ENCODE peak calls at places on chromosomes 11 and 22, in eight cellular contexts. Y is cardiac muscle cell, V is progenitor cell of endocrine pancreas, I is RWPE1, L is BJ, T is cardiac fibroblast, W is lower lobe of right lung, Z is fibroblast of mammary gland. A is an unnamed sample.

GRCh38 chr11:18853086-18853720 is 61.6 kb upstream of the PTPN5 start:
- DNase-seq in Y (peak; percentile 61), V (peak; percentile 12), I (peak; percentile 19), L (no peak), T (peak; percentile 51), W (no peak), Z (peak; percentile 28), A (no peak)

GRCh38 chr22:50104149-50104548 is 14.3 kb downstream of the MOV10L1 start:
- DNase-seq in Y (no peak), V (no peak), I (no peak), L (no peak), T (no peak), W (no peak), Z (no peak), A (no peak)

GRCh38 chr11:96230686-96231085 is 112.3 kb downstream of the MAML2 start:
- DNase-seq in Y (no peak), V (no peak), I (no peak), L (no peak), T (no peak), W (no peak), Z (no peak), A (no peak)

GRCh38 chr11:65927904-65928397 is 8.7 kb downstream of the DRAP1 start:
- DNase-seq in Y (no peak), V (no peak), I (no peak), L (no peak), T (no peak), W (peak; percentile 65), Z (no peak), A (no peak)

GRCh38 chr11:134882141-134882540 is 470.1 kb upstream of the B3GAT1 start:
- DNase-seq in Y (no peak), V (no peak), I (no peak), L (no peak), T (no peak), W (no peak), Z (no peak), A (no peak)

GRCh38 chr11:36333897-36334296 is 37.8 kb downstream of the PRR5L start:
- DNase-seq in Y (no peak), V (no peak), I (no peak), L (no peak), T (peak; percentile 83), W (no peak), Z (peak; percentile 80), A (no peak)

GRCh38 chr11:66886317-66886588 is 29.4 kb downstream of the LRFN4 start:
- DNase-seq in Y (no peak), V (no peak), I (no peak), L (no peak), T (no peak), W (no peak), Z (no peak), A (no peak)

GRCh38 chr22:36156515-36157419 is 3.8 kb downstream of the APOL3 start:
- DNase-seq in Y (peak; percentile 35), V (no peak), I (peak; percentile 46), L (peak; percentile 45), T (peak; percentile 92), W (peak; percentile 77), Z (peak; percentile 87), A (peak; percentile 43)

GRCh38 chr22:18994780-18995711 is 59.0 kb upstream of the PRODH start:
- DNase-seq in Y (peak; percentile 58), V (no peak), I (no peak), L (no peak), T (no peak), W (no peak), Z (no peak), A (no peak)

GRCh38 chr11:66479741-66480115 is 506 bp upstream of the DPP3 start:
- DNase-seq in Y (no peak), V (no peak), I (peak; percentile 89), L (no peak), T (no peak), W (no peak), Z (no peak), A (no peak)

GRCh38 chr11:100098560-100098959 is 588.5 kb upstream of the ARHGAP42 start:
- DNase-seq in Y (no peak), V (no peak), I (no peak), L (no peak), T (no peak), W (no peak), Z (no peak), A (no peak)

GRCh38 chr11:78244080-78244479 is 55.4 kb downstream of the USP35 start:
- DNase-seq in Y (no peak), V (no peak), I (no peak), L (no peak), T (no peak), W (no peak), Z (peak; percentile 26), A (no peak)

GRCh38 chr11:82865841-82866240 is 34.4 kb downstream of the PRCP start:
- DNase-seq in Y (no peak), V (no peak), I (no peak), L (no peak), T (no peak), W (no peak), Z (peak; percentile 42), A (no peak)

GRCh38 chr11:3950996-3951662 is 95.7 kb downstream of the STIM1 start:
- DNase-seq in Y (peak; percentile 24), V (no peak), I (no peak), L (no peak), T (peak; percentile 65), W (no peak), Z (peak; percentile 35), A (no peak)

GRCh38 chr11:76782526-76783293 is 446 bp upstream of the TSKU start:
- DNase-seq in Y (peak; percentile 95), V (peak; percentile 86), I (peak; percentile 81), L (peak; percentile 70), T (peak; percentile 94), W (peak; percentile 85), Z (peak; percentile 95), A (peak; percentile 88)

GRCh38 chr11:93025558-93026255 is 56.3 kb downstream of the MTNR1B start:
- DNase-seq in Y (no peak), V (no peak), I (no peak), L (no peak), T (no peak), W (no peak), Z (peak; percentile 39), A (no peak)

GRCh38 chr11:4087551-4087950 is 7.0 kb upstream of the RRM1 start:
- DNase-seq in Y (no peak), V (no peak), I (no peak), L (no peak), T (peak; percentile 22), W (no peak), Z (no peak), A (no peak)

GRCh38 chr22:26131755-26132154 is 37.5 kb upstream of the SEZ6L start:
- DNase-seq in Y (no peak), V (no peak), I (no peak), L (no peak), T (no peak), W (no peak), Z (no peak), A (no peak)

GRCh38 chr11:96306933-96307747 is 35.9 kb downstream of the MAML2 start:
- DNase-seq in Y (peak; percentile 95), V (no peak), I (peak; percentile 84), L (peak; percentile 86), T (peak; percentile 100), W (peak; percentile 57), Z (peak; percentile 100), A (peak; percentile 97)

GRCh38 chr11:2588809-2589537 is 110.8 kb downstream of the KCNQ1OT1 start:
- DNase-seq in Y (no peak), V (peak; percentile 8), I (peak; percentile 20), L (no peak), T (no peak), W (peak; percentile 34), Z (no peak), A (no peak)
- TF ChIP-seq CTCF in Y (no peak), V (no peak), I (no peak), L (no peak), T (no peak), W (no peak), Z (no peak), A (no peak)

DNA sequence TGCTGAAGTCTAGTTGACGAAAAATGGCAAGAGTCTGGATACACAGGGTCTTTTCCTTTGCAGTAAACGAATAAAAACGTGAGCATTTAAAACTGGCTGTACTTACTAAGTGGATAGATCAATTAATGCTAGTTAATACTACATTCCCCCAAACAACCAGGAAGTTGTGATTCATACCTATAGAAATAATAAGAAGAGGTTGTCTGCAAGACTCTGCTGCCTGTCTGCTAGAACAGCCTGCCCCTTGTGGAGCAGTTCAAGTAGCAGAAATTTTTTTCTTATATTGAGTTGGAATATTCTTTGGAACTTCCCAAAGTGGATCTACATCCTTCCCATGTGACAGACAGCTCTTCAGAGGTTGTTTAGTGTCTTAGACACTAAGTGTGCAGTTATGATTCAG is 86.8 kb downstream of the TEAD1 start:
- DNase-seq in Y (no peak), V (no peak), I (peak; percentile 58), L (no peak), T (peak; percentile 61), W (no peak), Z (peak; percentile 53), A (no peak)
- TF ChIP-seq CTCF in Y (peak; percentile 49), V (peak; percentile 44), I (no peak), L (peak; percentile 41), T (peak; percentile 48), W (no peak), Z (peak; percentile 49), A (peak; percentile 33)

GRCh38 chr11:71251761-71252433 is 480 bp downstream of the SHANK2 start:
- DNase-seq in Y (peak; percentile 73), V (peak; percentile 78), I (peak; percentile 34), L (no peak), T (peak; percentile 1), W (no peak), Z (no peak), A (no peak)
- TF ChIP-seq CTCF in Y (peak; percentile 39), V (peak; percentile 80), I (peak; percentile 80), L (peak; percentile 13), T (no peak), W (peak; percentile 38), Z (no peak), A (peak; percentile 4)

GRCh38 chr22:24005201-24005600 is at the start of gene GSTT4:
- DNase-seq in Y (peak; percentile 74), V (no peak), I (no peak), L (no peak), T (peak; percentile 43), W (no peak), Z (no peak), A (no peak)

GRCh38 chr22:24002272-24002671 is 3.0 kb downstream of the GSTT4 start:
- DNase-seq in Y (no peak), V (no peak), I (no peak), L (no peak), T (no peak), W (no peak), Z (no peak), A (no peak)

GRCh38 chr22:24002849-24003248 is 2.4 kb downstream of the GSTT4 start:
- DNase-seq in Y (no peak), V (no peak), I (peak; percentile 5), L (no peak), T (no peak), W (no peak), Z (no peak), A (no peak)

GRCh38 chr22:24006207-24006913 is 1.1 kb upstream of the GSTT4 start:
- DNase-seq in Y (no peak), V (no peak), I (no peak), L (no peak), T (no peak), W (no peak), Z (no peak), A (no peak)

DNA sequence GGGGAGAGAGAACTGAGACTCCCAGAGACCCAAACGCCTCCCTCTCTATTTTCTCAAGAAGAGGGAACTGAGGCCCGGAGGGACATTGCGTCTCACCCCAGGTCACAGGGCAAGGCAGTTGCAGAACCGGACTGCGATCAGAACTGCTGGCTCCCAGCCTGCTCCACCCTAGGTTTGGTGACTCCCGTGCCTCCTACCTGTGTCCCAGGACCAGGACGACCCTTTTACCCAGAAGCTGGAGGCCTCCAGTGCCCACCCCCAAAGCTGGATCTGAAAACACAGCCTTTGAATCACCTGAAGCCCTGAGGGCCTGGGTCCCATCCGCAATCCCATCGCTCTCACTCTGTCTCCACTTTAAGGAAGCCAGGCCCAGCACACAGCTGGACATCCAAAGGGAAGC is 1.4 kb downstream of the GSTT4 start:
- DNase-seq in Y (no peak), V (no peak), I (no peak), L (no peak), T (no peak), W (no peak), Z (no peak), A (no peak)
- TF ChIP-seq CTCF in Y (no peak), V (no peak), I (no peak), L (no peak), T (no peak), W (no peak), Z (no peak), A (no peak)